ENCODE peak calls at places on chromosomes 13 and 19, in seven cellular contexts. K is AG08396; J is iPS-NIHi11; H is NCI-H1105 treated with DMSO at 0.1 percent for 48 hours; I is posterior cingulate gyrus; Y is SW 1271; T is stimulated activated CD4-positive, alpha-beta T cell treated with anti-CD3 and anti-CD28 coated beads, Interleukin-2, amount 100 ng/mL, for 24 hours. A is an unnamed sample.

GRCh38 chr19:51372649-51373504 is at the start of gene NKG7:
- DNase-seq in Y (no peak), T (peak; percentile 79), I (peak; percentile 42), J (no peak), H (no peak), K (no peak), A (no peak)

GRCh38 chr19:34269968-34270621 is 15.7 kb downstream of the GARRE1 start:
- DNase-seq in H (no peak), J (peak; percentile 31), K (peak; percentile 41), Y (no peak), I (no peak), T (peak; percentile 60), A (peak; percentile 66)

GRCh38 chr13:113548171-113548641 is 36.3 kb upstream of the TFDP1 start:
- DNase-seq in I (peak; percentile 88), Y (no peak), T (no peak), K (no peak), J (no peak), H (no peak), A (no peak)

GRCh38 chr13:113207890-113208423 is 512 bp downstream of the PCID2 start:
- DNase-seq in K (peak; percentile 55), H (peak; percentile 29), Y (no peak), J (peak; percentile 54), T (peak; percentile 26), I (peak; percentile 87), A (peak; percentile 46)

GRCh38 chr19:33507021-33507956 is 14.3 kb downstream of the PEPD start:
- DNase-seq in Y (no peak), K (no peak), T (no peak), H (no peak), I (peak; percentile 89), J (no peak), A (no peak)

GRCh38 chr19:45125975-45126493 is 33.1 kb downstream of the PPP1R37 start:
- DNase-seq in K (peak; percentile 69), I (no peak), T (peak; percentile 78), J (peak; percentile 81), H (peak; percentile 4), Y (no peak), A (peak; percentile 72)

GRCh38 chr13:50370303-50370950 is 355.2 kb downstream of the KCNRG start:
- DNase-seq in T (no peak), I (no peak), Y (no peak), K (no peak), J (no peak), H (no peak), A (no peak)

GRCh38 chr19:43575955-43576451 is 402 bp downstream of the PINLYP start:
- DNase-seq in Y (no peak), T (no peak), H (no peak), I (peak; percentile 84), K (no peak), J (no peak), A (peak; percentile 36)

A was measured in SW480.